ENCODE peak calls at places on chromosomes 2 and 18, in eight cellular contexts. O, L, I, N, Y, C, J and W are unnamed samples.
A peak's percentile ranks its signal among the peaks of the same experiment; 100 is the strongest.

GRCh38 chr18:25561923-25562322 is 210.0 kb upstream of the ZNF521 start:
- DNase-seq in O (no peak), L (no peak), I (no peak), N (no peak), Y (no peak), C (peak; percentile 40), J (no peak), W (peak; percentile 3)

GRCh38 chr2:72210470-72210869 is 62.8 kb upstream of the CYP26B1 start:
- DNase-seq in O (no peak), L (no peak), I (no peak), N (no peak), Y (no peak), C (peak; percentile 31), J (no peak), W (no peak)

GRCh38 chr2:108219688-108220087 is 20.1 kb upstream of the SULT1C3 start:
- DNase-seq in O (no peak), L (no peak), I (no peak), N (no peak), Y (no peak), C (no peak), J (no peak), W (no peak)

GRCh38 chr2:207133493-207133861 is 32.3 kb downstream of the KLF7 start:
- DNase-seq in O (no peak), L (no peak), I (no peak), N (no peak), Y (no peak), C (no peak), J (no peak), W (peak; percentile 91)

GRCh38 chr2:219662566-219662965 is 35.1 kb downstream of the SLC4A3 start:
- DNase-seq in O (no peak), L (no peak), I (no peak), N (no peak), Y (no peak), C (peak; percentile 58), J (no peak), W (no peak)

GRCh38 chr2:235330775-235331438 is 162.9 kb upstream of the AGAP1 start:
- DNase-seq in O (no peak), L (peak; percentile 12), I (no peak), N (no peak), Y (no peak), C (peak; percentile 58), J (no peak), W (no peak)

GRCh38 chr2:14567561-14567960 is 65.0 kb upstream of the LRATD1 start:
- DNase-seq in O (no peak), L (no peak), I (no peak), N (no peak), Y (no peak), C (no peak), J (no peak), W (no peak)

GRCh38 chr18:7566587-7567486 is at the start of gene PTPRM:
- DNase-seq in O (peak; percentile 66), L (peak; percentile 78), I (peak; percentile 89), N (no peak), Y (peak; percentile 33), C (peak; percentile 86), J (peak; percentile 50), W (no peak)

GRCh38 chr18:62131305-62131909 is 55.4 kb downstream of the PIGN start:
- DNase-seq in O (peak; percentile 19), L (peak; percentile 21), I (peak; percentile 50), N (peak; percentile 37), Y (no peak), C (peak; percentile 72), J (peak; percentile 14), W (peak; percentile 55)

GRCh38 chr2:222538535-222538934 is 114.2 kb downstream of the SGPP2 start:
- DNase-seq in O (no peak), L (no peak), I (no peak), N (no peak), Y (no peak), C (no peak), J (no peak), W (no peak)

GRCh38 chr2:239444626-239445625 is 44.1 kb upstream of the HDAC4 start:
- DNase-seq in O (no peak), L (peak; percentile 45), I (peak; percentile 82), N (no peak), Y (no peak), C (peak; percentile 62), J (no peak), W (no peak)

GRCh38 chr2:85430780-85431601 is 12.5 kb downstream of the SH2D6 start:
- DNase-seq in O (no peak), L (peak; percentile 91), I (no peak), N (no peak), Y (no peak), C (no peak), J (no peak), W (no peak)

GRCh38 chr2:127004893-127005600 is 101.9 kb downstream of the BIN1 start:
- DNase-seq in O (no peak), L (no peak), I (no peak), N (peak; percentile 23), Y (no peak), C (no peak), J (no peak), W (no peak)

GRCh38 chr2:191598296-191598695 is 79.6 kb upstream of the NABP1 start:
- DNase-seq in O (no peak), L (no peak), I (no peak), N (no peak), Y (no peak), C (no peak), J (no peak), W (no peak)

GRCh38 chr2:211477537-211478275 is 921.3 kb downstream of the CPS1 start:
- DNase-seq in O (no peak), L (no peak), I (no peak), N (no peak), Y (no peak), C (no peak), J (no peak), W (no peak)

GRCh38 chr2:8575011-8575750 is 106.7 kb upstream of the ID2 start:
- DNase-seq in O (no peak), L (peak; percentile 34), I (no peak), N (no peak), Y (peak; percentile 4), C (no peak), J (peak; percentile 37), W (no peak)

GRCh38 chr2:228589115-228589514 is 407.6 kb upstream of the SPHKAP start:
- DNase-seq in O (no peak), L (no peak), I (no peak), N (no peak), Y (no peak), C (no peak), J (no peak), W (no peak)

GRCh38 chr2:150620860-150621259 is 133.4 kb upstream of the RND3 start:
- DNase-seq in O (no peak), L (no peak), I (no peak), N (no peak), Y (no peak), C (no peak), J (no peak), W (no peak)

GRCh38 chr2:60058781-60059180 is 494.7 kb downstream of the BCL11A start:
- DNase-seq in O (no peak), L (no peak), I (no peak), N (no peak), Y (no peak), C (no peak), J (no peak), W (no peak)

GRCh38 chr18:13409997-13410396 is 191.4 kb downstream of the LDLRAD4 start:
- DNase-seq in O (no peak), L (no peak), I (no peak), N (no peak), Y (no peak), C (no peak), J (no peak), W (no peak)

GRCh38 chr18:474416-474815 is 26.1 kb downstream of the COLEC12 start:
- DNase-seq in O (no peak), L (no peak), I (no peak), N (no peak), Y (no peak), C (no peak), J (no peak), W (no peak)

GRCh38 chr2:239323473-239323872 is 77.3 kb downstream of the HDAC4 start:
- DNase-seq in O (no peak), L (no peak), I (no peak), N (no peak), Y (no peak), C (no peak), J (no peak), W (no peak)

GRCh38 chr2:36453652-36454051 is 98.1 kb downstream of the CRIM1 start:
- DNase-seq in O (no peak), L (no peak), I (no peak), N (no peak), Y (no peak), C (no peak), J (no peak), W (no peak)

GRCh38 chr2:175251425-175252041 is 70.0 kb upstream of the ATP5MC3 start:
- DNase-seq in O (no peak), L (no peak), I (no peak), N (peak; percentile 20), Y (no peak), C (peak; percentile 33), J (no peak), W (peak; percentile 10)

GRCh38 chr2:239275037-239275685 is 125.7 kb downstream of the HDAC4 start:
- DNase-seq in O (peak; percentile 88), L (peak; percentile 71), I (no peak), N (no peak), Y (peak; percentile 35), C (peak; percentile 77), J (peak; percentile 74), W (no peak)

GRCh38 chr18:76588591-76589303 is 93.7 kb upstream of the ZNF516 start:
- DNase-seq in O (no peak), L (no peak), I (no peak), N (no peak), Y (no peak), C (no peak), J (no peak), W (no peak)

GRCh38 chr18:64513401-64513800 is 364.5 kb upstream of the LINC00305 start:
- DNase-seq in O (no peak), L (no peak), I (no peak), N (no peak), Y (no peak), C (no peak), J (no peak), W (no peak)

GRCh38 chr2:122481717-122482116 is 726.3 kb downstream of the TSN start:
- DNase-seq in O (no peak), L (no peak), I (no peak), N (no peak), Y (no peak), C (no peak), J (no peak), W (no peak)